ENCODE peak calls at places on chromosomes 16 and 17, in ten cellular contexts. Q is GM04504, V is small intestine, A is gastrocnemius medialis, H is T-helper 9 cell, J is Daoy, O is skeletal muscle cell, G is iris pigment epithelial cell, Z is GOT3, Y is WTC11. E is an unnamed sample.

GRCh38 chr17:70137451-70138230 is 31.7 kb upstream of the KCNJ2 start:
- DNase-seq in O (peak; percentile 93), G (peak; percentile 96), H (no peak), A (peak; percentile 94), Q (peak; percentile 64), Z (peak; percentile 22), Y (no peak), J (peak; percentile 35), V (peak; percentile 90), E (no peak)

GRCh38 chr17:78168906-78169793 is 769 bp downstream of the SYNGR2 start:
- DNase-seq in H (peak; percentile 65), O (no peak), Z (no peak), Q (no peak), Y (peak; percentile 66), G (peak; percentile 32), V (peak; percentile 82), A (peak; percentile 71), J (peak; percentile 73), E (peak; percentile 72)

GRCh38 chr16:68510775-68511174 is 28.3 kb upstream of the ZFP90 start:
- DNase-seq in H (no peak), A (no peak), O (no peak), J (no peak), G (no peak), Z (no peak), V (no peak), Q (no peak), Y (no peak), E (no peak)

GRCh38 chr16:69443809-69444611 is 19.6 kb downstream of the CYB5B start:
- DNase-seq in Y (no peak), G (peak; percentile 51), O (no peak), A (no peak), V (peak; percentile 50), H (no peak), J (peak; percentile 7), Q (peak; percentile 32), Z (no peak), E (no peak)

GRCh38 chr16:88617268-88618031 is 20.9 kb upstream of the IL17C start:
- DNase-seq in H (no peak), O (no peak), Q (no peak), V (peak; percentile 92), J (no peak), G (peak; percentile 38), A (no peak), Z (no peak), Y (no peak), E (no peak)

GRCh38 chr17:47733414-47734288 is 615 bp downstream of the TBX21 start:
- DNase-seq in J (no peak), Y (no peak), G (no peak), Z (no peak), V (no peak), O (no peak), A (no peak), Q (no peak), H (no peak), E (peak; percentile 60)

GRCh38 chr17:72657467-72658317 is 434.8 kb downstream of the SLC39A11 start:
- DNase-seq in O (no peak), J (peak; percentile 67), V (peak; percentile 13), G (no peak), Q (no peak), H (no peak), Y (peak; percentile 27), Z (no peak), A (no peak), E (no peak)

GRCh38 chr16:24990803-24991202 is 24.4 kb downstream of the ARHGAP17 start:
- DNase-seq in G (no peak), Q (no peak), Z (no peak), Y (no peak), O (no peak), J (no peak), V (no peak), A (no peak), H (no peak), E (no peak)

GRCh38 chr17:11047228-11047627 is 193.8 kb upstream of the SHISA6 start:
- DNase-seq in V (no peak), A (no peak), Q (no peak), J (no peak), Y (no peak), G (no peak), Z (no peak), O (no peak), H (no peak), E (no peak)

GRCh38 chr17:19495828-19496227 is 37.8 kb upstream of the SLC47A1 start:
- DNase-seq in J (no peak), A (no peak), H (no peak), G (no peak), V (no peak), Z (no peak), Y (no peak), O (no peak), Q (no peak), E (no peak)

GRCh38 chr17:660453-660852 is 54.2 kb downstream of the VPS53 start:
- DNase-seq in G (no peak), Y (no peak), H (no peak), Z (no peak), Q (no peak), A (no peak), V (no peak), O (no peak), J (no peak), E (no peak)

GRCh38 chr17:63356275-63356905 is 89.7 kb downstream of the CYB561 start:
- DNase-seq in A (no peak), Y (no peak), G (peak; percentile 86), O (peak; percentile 93), Z (no peak), J (peak; percentile 81), V (peak; percentile 50), Q (peak; percentile 95), H (no peak), E (no peak)

GRCh38 chr17:12620200-12620720 is 45.4 kb upstream of the MYOCD start:
- DNase-seq in G (peak; percentile 89), Z (no peak), A (no peak), Q (no peak), H (no peak), J (peak; percentile 89), O (peak; percentile 74), Y (no peak), V (no peak), E (no peak)

GRCh38 chr16:19266774-19267173 is 18.8 kb upstream of the CLEC19A start:
- DNase-seq in Z (no peak), Y (no peak), J (no peak), A (no peak), Q (no peak), G (no peak), O (no peak), V (no peak), H (no peak), E (no peak)

GRCh38 chr17:39485555-39485954 is 24.3 kb downstream of the CDK12 start:
- DNase-seq in O (peak; percentile 63), Z (no peak), V (no peak), J (peak; percentile 88), A (peak; percentile 37), Y (no peak), G (peak; percentile 99), Q (peak; percentile 85), H (no peak), E (no peak)

GRCh38 chr17:49928826-49929475 is 40.0 kb upstream of the DLX4 start:
- DNase-seq in A (no peak), Q (no peak), O (no peak), Z (no peak), Y (no peak), J (peak; percentile 59), H (no peak), V (no peak), G (no peak), E (no peak)

GRCh38 chr16:13077816-13078215 is 176.4 kb downstream of the SHISA9 start:
- DNase-seq in A (no peak), H (no peak), V (no peak), Y (no peak), Q (no peak), Z (no peak), G (no peak), O (no peak), J (no peak), E (no peak)

GRCh38 chr16:19840524-19841110 is 44.0 kb downstream of the GPRC5B start:
- DNase-seq in H (no peak), O (no peak), A (peak; percentile 93), G (no peak), J (no peak), Z (no peak), Y (no peak), Q (no peak), V (no peak), E (no peak)

GRCh38 chr16:50664270-50664669 is 16.8 kb downstream of the SNX20 start:
- DNase-seq in H (no peak), A (no peak), O (no peak), G (no peak), Y (no peak), Q (no peak), J (no peak), Z (no peak), V (no peak), E (no peak)

GRCh38 chr16:47524007-47524405 is 62.9 kb downstream of the PHKB start:
- DNase-seq in H (no peak), Z (no peak), Q (no peak), G (no peak), O (no peak), A (no peak), J (no peak), Y (no peak), V (no peak), E (no peak)

GRCh38 chr17:77449908-77450741 is 309.4 kb downstream of the SEC14L1 start:
- DNase-seq in Z (no peak), J (peak; percentile 82), O (no peak), G (peak; percentile 63), H (no peak), V (peak; percentile 89), Y (peak; percentile 59), A (peak; percentile 37), Q (no peak), E (peak; percentile 78)

GRCh38 chr17:5557485-5557884 is 26.8 kb downstream of the NLRP1 start:
- DNase-seq in H (no peak), Y (no peak), J (peak; percentile 38), O (peak; percentile 49), Q (peak; percentile 24), Z (no peak), A (no peak), V (no peak), G (peak; percentile 46), E (peak; percentile 2)

GRCh38 chr17:7017827-7018200 is 5.0 kb upstream of the BCL6B start:
- DNase-seq in H (no peak), V (no peak), Y (no peak), Q (no peak), Z (no peak), J (no peak), A (no peak), G (no peak), O (no peak), E (no peak)

E was measured in iPS-NIHi11.